ENCODE peak calls at places on chromosomes 13 and 19, in five cellular contexts. Q is lower lobe of right lung, X is right atrium auricular region, L is stomach, T is ascending aorta. F is an unnamed sample. For H3K36me3 and H3K4me1, the result is how much of the 10 kb centered on the place peaks cover.

GRCh38 chr19:44278181-44278690 is 18.6 kb downstream of the ZNF233 start:
- DNase-seq in L (no peak), T (no peak), X (no peak), Q (no peak), F (no peak)

GRCh38 chr13:95455782-95456181 is 96.7 kb upstream of the CLDN10 start:
- DNase-seq in L (no peak), Q (no peak), T (no peak), X (no peak), F (no peak)

GRCh38 chr19:45130888-45131615 is 29.7 kb downstream of the NKPD1 start:
- DNase-seq in X (no peak), T (no peak), Q (no peak), L (peak), F (no peak)

GRCh38 chr13:46071590-46072249 is 19.2 kb upstream of the ZC3H13 start:
- DNase-seq in L (no peak), X (no peak), Q (no peak), T (no peak), F (no peak)

GRCh38 chr19:44574201-44574950 is 39.0 kb upstream of the IGSF23 start:
- DNase-seq in Q (no peak), T (no peak), X (peak), L (no peak), F (no peak)

GRCh38 chr19:52492991-52493470 is 34.4 kb upstream of the ZNF808 start:
- DNase-seq in L (no peak), X (no peak), T (no peak), Q (peak), F (no peak)

GRCh38 chr13:24834902-24835510 is 71.0 kb downstream of the RNF17 start:
- DNase-seq in X (no peak), L (no peak), Q (no peak), T (no peak), F (no peak)

GRCh38 chr19:17209126-17210036 is 5.8 kb upstream of the USE1 start:
- DNase-seq in L (peak), Q (no peak), T (no peak), X (no peak), F (no peak)

GRCh38 chr19:18507021-18507726 is 14.7 kb downstream of the ELL start:
- DNase-seq in T (no peak), Q (no peak), L (peak), X (no peak), F (peak)

GRCh38 chr19:49071860-49072547 is 495 bp downstream of the KCNA7 start:
- DNase-seq in T (no peak), Q (no peak), X (no peak), L (no peak), F (no peak)

GRCh38 chr13:37386276-37386675 is 212.3 kb downstream of the POSTN start:
- DNase-seq in X (no peak), Q (no peak), T (no peak), L (no peak), F (no peak)

GRCh38 chr19:57954996-57955395 is 7.5 kb upstream of the ZNF256 start:
- DNase-seq in L (no peak), Q (no peak), X (no peak), T (no peak), F (no peak)

GRCh38 chr13:109809216-109809890 is 23.0 kb upstream of the IRS2 start:
- DNase-seq in T (no peak), Q (no peak), L (no peak), X (no peak), F (no peak)

GRCh38 chr19:48877900-48878218 is 5.6 kb downstream of the PPP1R15A start:
- DNase-seq in Q (no peak), T (no peak), X (no peak), L (no peak), F (no peak)

GRCh38 chr19:5719274-5719960 is 529 bp downstream of the LONP1 start:
- DNase-seq in Q (peak), T (no peak), L (no peak), X (no peak), F (no peak)

GRCh38 chr13:28558126-28558525 is 63.2 kb upstream of the FLT1 start:
- DNase-seq in Q (no peak), T (no peak), X (no peak), L (no peak), F (no peak)

GRCh38 chr19:2139385-2140192 is 11.8 kb downstream of the AP3D1 start:
- DNase-seq in L (no peak), Q (no peak), T (no peak), X (no peak), F (no peak)

GRCh38 chr13:29496241-29496712 is 99.2 kb downstream of the SLC7A1 start:
- DNase-seq in L (peak), X (no peak), T (peak), Q (no peak), F (no peak)

GRCh38 chr19:14558370-14559066 is 13.3 kb downstream of the NDUFB7 start:
- DNase-seq in T (no peak), L (no peak), Q (no peak), X (no peak), F (no peak)

GRCh38 chr13:107370036-107370785 is 802.3 kb upstream of the ARGLU1 start:
- DNase-seq in Q (no peak), T (no peak), X (no peak), L (no peak), F (no peak)

GRCh38 chr13:49225358-49226042 is 5.4 kb downstream of the MLNR start:
- DNase-seq in T (no peak), X (no peak), Q (no peak), L (peak), F (no peak)

GRCh38 chr13:101150998-101151397 is 265.3 kb downstream of the NALCN start:
- DNase-seq in Q (no peak), X (no peak), T (no peak), L (no peak), F (no peak)

GRCh38 chr13:43431279-43431678 is 355.5 kb downstream of the ENOX1 start:
- DNase-seq in X (no peak), T (no peak), L (no peak), Q (no peak), F (no peak)

GRCh38 chr19:52398091-52398461 is 427 bp downstream of the ZNF528 start:
- DNase-seq in L (no peak), Q (no peak), X (no peak), T (no peak), F (no peak)

GRCh38 chr19:35059006-35059798 is 17.7 kb downstream of the HPN start:
- DNase-seq in T (no peak), L (no peak), X (no peak), Q (peak), F (no peak)

GRCh38 chr13:107900775-107901174 is 314.6 kb downstream of the LIG4 start:
- DNase-seq in X (no peak), Q (no peak), L (no peak), T (no peak), F (no peak)

GRCh38 chr13:71577127-71577526 is 289.9 kb downstream of the DACH1 start:
- DNase-seq in Q (no peak), L (no peak), T (no peak), X (no peak), F (no peak)

GRCh38 chr13:44685641-44686040 is 109.5 kb upstream of the TSC22D1 start:
- DNase-seq in X (no peak), Q (no peak), T (no peak), L (no peak), F (no peak)

GRCh38 chr13:57630661-57631606 is 610 bp upstream of the PCDH17 start:
- DNase-seq in T (no peak), Q (no peak), L (no peak), X (no peak), F (no peak)

GRCh38 chr19:31810536-31811109 is 461.4 kb upstream of the TSHZ3 start:
- DNase-seq in L (no peak), X (no peak), T (no peak), Q (no peak), F (no peak)
- TF ChIP-seq CTCF in L (no peak), X (no peak), T (no peak), Q (no peak), F (no peak)

GRCh38 chr19:42290136-42290522 is 11.8 kb upstream of the PRR19 start:
- DNase-seq in X (no peak), Q (no peak), L (no peak), T (no peak), F (no peak)
- H3K36me3 ChIP-seq in X (half or more), Q (half or more), L (half or more), T (half or more), F (half or more)

GRCh38 chr19:41339936-41340335 is 13.8 kb downstream of the TGFB1 start:
- DNase-seq in Q (no peak), X (no peak), L (no peak), T (no peak), F (no peak)
- H3K4me1 ChIP-seq in Q (under half), X (under half), L (under half), T (under half), F (under half)

GRCh38 chr13:52736891-52737290 is 2.7 kb downstream of the CNMD start:
- DNase-seq in L (no peak), T (no peak), X (no peak), Q (no peak), F (no peak)

GRCh38 chr13:52737900-52738299 is 1.7 kb downstream of the CNMD start:
- DNase-seq in Q (no peak), X (no peak), T (no peak), L (no peak), F (no peak)

GRCh38 chr13:52739468-52740071 is at the start of gene CNMD:
- DNase-seq in X (no peak), T (no peak), Q (no peak), L (no peak), F (no peak)

GRCh38 chr13:52737451-52737850 is 2.2 kb downstream of the CNMD start:
- DNase-seq in X (no peak), T (no peak), Q (no peak), L (no peak), F (no peak)

DNA sequence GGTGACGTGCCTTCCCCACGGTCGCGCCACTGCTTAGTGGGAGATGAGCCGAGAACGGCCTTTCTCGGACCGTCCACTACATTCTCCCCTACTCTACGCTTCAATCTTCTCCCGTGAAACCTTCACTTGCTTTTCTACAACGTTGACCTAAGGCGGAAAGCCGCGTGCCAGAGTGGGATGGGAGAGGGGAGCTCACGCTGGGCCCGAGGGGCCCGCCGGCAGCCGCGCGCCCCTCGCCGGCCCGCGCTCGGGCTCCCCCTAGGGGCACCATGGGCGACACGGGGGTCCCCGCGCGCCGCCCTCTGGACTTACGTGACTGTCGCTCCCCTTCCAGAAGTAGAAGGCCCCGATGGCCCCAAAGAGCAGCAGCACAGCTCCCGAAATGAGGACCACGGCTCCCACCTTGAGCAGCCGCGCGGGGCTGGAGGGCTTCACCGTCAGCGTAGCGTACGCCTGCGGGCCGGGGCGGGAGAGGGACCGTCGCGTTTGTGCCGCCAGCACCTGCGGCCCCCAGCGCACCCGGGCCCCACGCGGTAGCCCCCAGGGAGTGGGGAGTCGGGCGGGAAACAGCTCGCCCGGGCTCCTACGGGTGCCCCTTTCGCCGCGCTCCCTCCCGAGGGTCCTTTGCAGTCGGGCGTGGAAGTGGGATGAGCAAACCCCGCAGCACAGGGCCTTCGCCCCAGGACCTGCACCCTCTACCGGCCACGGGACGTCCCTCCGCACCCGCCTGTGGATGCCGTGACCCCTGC is 727 bp downstream of the CNMD start:
- DNase-seq in X (no peak), L (no peak), T (no peak), Q (no peak), F (no peak)
- TF ChIP-seq CTCF in X (peak), L (no peak), T (peak), Q (peak), F (peak)

GRCh38 chr19:46390121-46390858 is 23.1 kb downstream of the CCDC8 start:
- DNase-seq in X (no peak), T (no peak), Q (peak), L (no peak), F (peak)
- H3K36me3 ChIP-seq in X (half or more), T (under half), Q (half or more), L (under half), F (half or more)

F was measured in tibial artery.